ENCODE peak calls at places on chromosomes 6 and 20, in eight cellular contexts. One of them, this sample, is unnamed.

GRCh38 chr20:57947421-57948176 is 237.8 kb upstream of the PMEPA1 start:
- DNase-seq in left ventricle myocardium inferior: peak; percentile 34
- DNase-seq in kidney epithelial cell: no peak
- DNase-seq in IMR-90: peak; percentile 3
- DNase-seq in Caco-2: no peak
- DNase-seq in adrenal gland: no peak
- DNase-seq in neural progenitor cell: no peak
- DNase-seq in HepG2: no peak
- DNase-seq in this sample: no peak

GRCh38 chr6:77034161-77034560 is 429.1 kb downstream of the HTR1B start:
- DNase-seq in left ventricle myocardium inferior: no peak
- DNase-seq in kidney epithelial cell: peak; percentile 78
- DNase-seq in IMR-90: peak; percentile 96
- DNase-seq in Caco-2: no peak
- DNase-seq in adrenal gland: no peak
- DNase-seq in neural progenitor cell: peak; percentile 39
- DNase-seq in HepG2: no peak
- DNase-seq in this sample: no peak

GRCh38 chr6:11744753-11745152 is 33.9 kb downstream of the ADTRP start:
- DNase-seq in left ventricle myocardium inferior: peak; percentile 45
- DNase-seq in kidney epithelial cell: peak; percentile 52
- DNase-seq in IMR-90: peak; percentile 71
- DNase-seq in Caco-2: no peak
- DNase-seq in adrenal gland: peak; percentile 84
- DNase-seq in neural progenitor cell: no peak
- DNase-seq in HepG2: no peak
- DNase-seq in this sample: no peak

GRCh38 chr6:168318579-168319278 is 848 bp downstream of the DACT2 start:
- DNase-seq in left ventricle myocardium inferior: no peak
- DNase-seq in kidney epithelial cell: no peak
- DNase-seq in IMR-90: no peak
- DNase-seq in Caco-2: no peak
- DNase-seq in adrenal gland: no peak
- DNase-seq in neural progenitor cell: peak; percentile 30
- DNase-seq in HepG2: no peak
- DNase-seq in this sample: no peak

GRCh38 chr6:37366910-37367309 is 13.1 kb downstream of the RNF8 start:
- DNase-seq in left ventricle myocardium inferior: no peak
- DNase-seq in kidney epithelial cell: no peak
- DNase-seq in IMR-90: no peak
- DNase-seq in Caco-2: no peak
- DNase-seq in adrenal gland: no peak
- DNase-seq in neural progenitor cell: no peak
- DNase-seq in HepG2: peak; percentile 62
- DNase-seq in this sample: no peak

GRCh38 chr6:89301586-89302194 is 13.4 kb downstream of the GABRR2 start:
- DNase-seq in left ventricle myocardium inferior: no peak
- DNase-seq in kidney epithelial cell: no peak
- DNase-seq in IMR-90: no peak
- DNase-seq in Caco-2: no peak
- DNase-seq in adrenal gland: no peak
- DNase-seq in neural progenitor cell: no peak
- DNase-seq in HepG2: no peak
- DNase-seq in this sample: no peak

GRCh38 chr6:18118330-18118729 is 4.1 kb downstream of the NHLRC1 start:
- DNase-seq in left ventricle myocardium inferior: no peak
- DNase-seq in kidney epithelial cell: no peak
- DNase-seq in IMR-90: no peak
- DNase-seq in Caco-2: no peak
- DNase-seq in adrenal gland: no peak
- DNase-seq in neural progenitor cell: no peak
- DNase-seq in HepG2: no peak
- DNase-seq in this sample: no peak

GRCh38 chr6:13988908-13989307 is 64.2 kb downstream of the RNF182 start:
- DNase-seq in left ventricle myocardium inferior: no peak
- DNase-seq in kidney epithelial cell: no peak
- DNase-seq in IMR-90: no peak
- DNase-seq in Caco-2: no peak
- DNase-seq in adrenal gland: no peak
- DNase-seq in neural progenitor cell: no peak
- DNase-seq in HepG2: no peak
- DNase-seq in this sample: no peak

GRCh38 chr20:44700306-44700705 is 14.9 kb upstream of the CCN5 start:
- DNase-seq in left ventricle myocardium inferior: no peak
- DNase-seq in kidney epithelial cell: no peak
- DNase-seq in IMR-90: no peak
- DNase-seq in Caco-2: no peak
- DNase-seq in adrenal gland: no peak
- DNase-seq in neural progenitor cell: no peak
- DNase-seq in HepG2: no peak
- DNase-seq in this sample: no peak

GRCh38 chr6:35722121-35722761 is 14.6 kb upstream of the ARMC12 start:
- DNase-seq in left ventricle myocardium inferior: peak; percentile 71
- DNase-seq in kidney epithelial cell: no peak
- DNase-seq in IMR-90: no peak
- DNase-seq in Caco-2: no peak
- DNase-seq in adrenal gland: peak; percentile 81
- DNase-seq in neural progenitor cell: no peak
- DNase-seq in HepG2: no peak
- DNase-seq in this sample: no peak

GRCh38 chr6:13488015-13488895 is 855 bp upstream of the GFOD1 start:
- DNase-seq in left ventricle myocardium inferior: peak; percentile 55
- DNase-seq in kidney epithelial cell: no peak
- DNase-seq in IMR-90: peak; percentile 40
- DNase-seq in Caco-2: peak; percentile 20
- DNase-seq in adrenal gland: peak; percentile 70
- DNase-seq in neural progenitor cell: peak; percentile 71
- DNase-seq in HepG2: no peak
- DNase-seq in this sample: peak; percentile 62

GRCh38 chr6:104284872-104285271 is 574.8 kb downstream of the HACE1 start:
- DNase-seq in left ventricle myocardium inferior: no peak
- DNase-seq in kidney epithelial cell: no peak
- DNase-seq in IMR-90: no peak
- DNase-seq in Caco-2: no peak
- DNase-seq in adrenal gland: no peak
- DNase-seq in neural progenitor cell: no peak
- DNase-seq in HepG2: no peak
- DNase-seq in this sample: no peak

GRCh38 chr6:104286641-104287040 is 573.1 kb downstream of the HACE1 start:
- DNase-seq in left ventricle myocardium inferior: no peak
- DNase-seq in kidney epithelial cell: no peak
- DNase-seq in IMR-90: no peak
- DNase-seq in Caco-2: no peak
- DNase-seq in adrenal gland: no peak
- DNase-seq in neural progenitor cell: no peak
- DNase-seq in HepG2: no peak
- DNase-seq in this sample: no peak

GRCh38 chr6:104281370-104281769 is 578.3 kb downstream of the HACE1 start:
- DNase-seq in left ventricle myocardium inferior: no peak
- DNase-seq in kidney epithelial cell: no peak
- DNase-seq in IMR-90: no peak
- DNase-seq in Caco-2: peak; percentile 7
- DNase-seq in adrenal gland: no peak
- DNase-seq in neural progenitor cell: no peak
- DNase-seq in HepG2: no peak
- DNase-seq in this sample: no peak
- TF ChIP-seq CTCF in left ventricle myocardium inferior: no peak
- TF ChIP-seq CTCF in kidney epithelial cell: no peak
- TF ChIP-seq CTCF in IMR-90: no peak
- TF ChIP-seq CTCF in Caco-2: no peak
- TF ChIP-seq CTCF in adrenal gland: no peak
- TF ChIP-seq CTCF in neural progenitor cell: peak; percentile 24
- TF ChIP-seq CTCF in HepG2: no peak
- TF ChIP-seq CTCF in this sample: no peak

GRCh38 chr6:6689413-6690143 is 101.1 kb downstream of the LY86 start:
- DNase-seq in left ventricle myocardium inferior: no peak
- DNase-seq in kidney epithelial cell: no peak
- DNase-seq in IMR-90: peak; percentile 24
- DNase-seq in Caco-2: no peak
- DNase-seq in adrenal gland: no peak
- DNase-seq in neural progenitor cell: no peak
- DNase-seq in HepG2: no peak
- DNase-seq in this sample: no peak
- H3K27me3 ChIP-seq in left ventricle myocardium inferior: no peaks in the 10 kb centered on the region
- H3K27me3 ChIP-seq in kidney epithelial cell: no peaks in the 10 kb centered on the region
- H3K27me3 ChIP-seq in IMR-90: no peaks in the 10 kb centered on the region
- H3K27me3 ChIP-seq in Caco-2: no peaks in the 10 kb centered on the region
- H3K27me3 ChIP-seq in adrenal gland: no peaks in the 10 kb centered on the region
- H3K27me3 ChIP-seq in neural progenitor cell: no peaks in the 10 kb centered on the region
- H3K27me3 ChIP-seq in HepG2: peaks cover 4% of the 10 kb centered on the region
- H3K27me3 ChIP-seq in this sample: no peaks in the 10 kb centered on the region

GRCh38 chr6:32427218-32427617 is 12.5 kb upstream of the HLA-DRA start:
- DNase-seq in left ventricle myocardium inferior: no peak
- DNase-seq in kidney epithelial cell: no peak
- DNase-seq in IMR-90: no peak
- DNase-seq in Caco-2: no peak
- DNase-seq in adrenal gland: no peak
- DNase-seq in neural progenitor cell: no peak
- DNase-seq in HepG2: peak; percentile 20
- DNase-seq in this sample: no peak

GRCh38 chr6:32431142-32431541 is 8.5 kb upstream of the HLA-DRA start:
- DNase-seq in left ventricle myocardium inferior: no peak
- DNase-seq in kidney epithelial cell: no peak
- DNase-seq in IMR-90: no peak
- DNase-seq in Caco-2: no peak
- DNase-seq in adrenal gland: no peak
- DNase-seq in neural progenitor cell: no peak
- DNase-seq in HepG2: no peak
- DNase-seq in this sample: no peak

GRCh38 chr6:32427934-32428474 is 11.7 kb upstream of the HLA-DRA start:
- DNase-seq in left ventricle myocardium inferior: no peak
- DNase-seq in kidney epithelial cell: no peak
- DNase-seq in IMR-90: no peak
- DNase-seq in Caco-2: no peak
- DNase-seq in adrenal gland: no peak
- DNase-seq in neural progenitor cell: no peak
- DNase-seq in HepG2: no peak
- DNase-seq in this sample: no peak

GRCh38 chr6:32430179-32430578 is 9.5 kb upstream of the HLA-DRA start:
- DNase-seq in left ventricle myocardium inferior: no peak
- DNase-seq in kidney epithelial cell: no peak
- DNase-seq in IMR-90: no peak
- DNase-seq in Caco-2: no peak
- DNase-seq in adrenal gland: no peak
- DNase-seq in neural progenitor cell: no peak
- DNase-seq in HepG2: no peak
- DNase-seq in this sample: no peak

DNA sequence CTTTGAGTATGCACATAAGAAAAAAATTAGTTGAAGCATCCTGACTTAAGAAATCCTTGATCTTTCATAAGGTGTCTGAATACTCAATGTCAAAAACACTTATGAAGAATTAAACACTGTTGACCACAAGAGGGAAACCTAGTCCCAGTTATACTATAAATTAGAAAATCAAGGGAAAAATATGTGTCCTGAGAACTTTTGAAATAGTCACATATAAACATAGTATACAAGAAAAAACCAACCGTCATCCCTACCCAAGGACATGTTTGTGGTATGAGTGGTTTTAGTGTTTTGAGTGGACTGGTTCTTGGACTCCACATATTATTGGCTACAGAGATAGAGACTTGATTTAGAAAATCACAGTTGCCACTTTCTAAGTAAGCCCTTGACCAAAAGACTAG is 7.6 kb upstream of the HLA-DRA start:
- DNase-seq in left ventricle myocardium inferior: no peak
- DNase-seq in kidney epithelial cell: no peak
- DNase-seq in IMR-90: peak; percentile 30
- DNase-seq in Caco-2: no peak
- DNase-seq in adrenal gland: no peak
- DNase-seq in neural progenitor cell: peak; percentile 23
- DNase-seq in HepG2: peak; percentile 27
- DNase-seq in this sample: no peak
- TF ChIP-seq CTCF in left ventricle myocardium inferior: peak; percentile 55
- TF ChIP-seq CTCF in kidney epithelial cell: no peak
- TF ChIP-seq CTCF in IMR-90: peak; percentile 40
- TF ChIP-seq CTCF in Caco-2: peak; percentile 50
- TF ChIP-seq CTCF in adrenal gland: peak; percentile 75
- TF ChIP-seq CTCF in neural progenitor cell: peak; percentile 66
- TF ChIP-seq CTCF in HepG2: peak; percentile 35
- TF ChIP-seq CTCF in this sample: peak; percentile 40

GRCh38 chr6:44150317-44150917 is 8.2 kb upstream of the CAPN11 start:
- DNase-seq in left ventricle myocardium inferior: no peak
- DNase-seq in kidney epithelial cell: no peak
- DNase-seq in IMR-90: no peak
- DNase-seq in Caco-2: no peak
- DNase-seq in adrenal gland: no peak
- DNase-seq in neural progenitor cell: no peak
- DNase-seq in HepG2: no peak
- DNase-seq in this sample: no peak
- H3K27me3 ChIP-seq in left ventricle myocardium inferior: no peaks in the 10 kb centered on the region
- H3K27me3 ChIP-seq in kidney epithelial cell: no peaks in the 10 kb centered on the region
- H3K27me3 ChIP-seq in IMR-90: no peaks in the 10 kb centered on the region
- H3K27me3 ChIP-seq in Caco-2: no peaks in the 10 kb centered on the region
- H3K27me3 ChIP-seq in adrenal gland: no peaks in the 10 kb centered on the region
- H3K27me3 ChIP-seq in neural progenitor cell: no peaks in the 10 kb centered on the region
- H3K27me3 ChIP-seq in HepG2: no peaks in the 10 kb centered on the region
- H3K27me3 ChIP-seq in this sample: no peaks in the 10 kb centered on the region

GRCh38 chr6:170584181-170584953 is at the start of gene PDCD2:
- DNase-seq in left ventricle myocardium inferior: peak; percentile 94
- DNase-seq in kidney epithelial cell: peak; percentile 72
- DNase-seq in IMR-90: peak; percentile 88
- DNase-seq in Caco-2: peak; percentile 93
- DNase-seq in adrenal gland: peak; percentile 96
- DNase-seq in neural progenitor cell: peak; percentile 95
- DNase-seq in HepG2: peak; percentile 91
- DNase-seq in this sample: peak; percentile 96
- TF ChIP-seq CTCF in left ventricle myocardium inferior: no peak
- TF ChIP-seq CTCF in kidney epithelial cell: no peak
- TF ChIP-seq CTCF in IMR-90: no peak
- TF ChIP-seq CTCF in Caco-2: no peak
- TF ChIP-seq CTCF in adrenal gland: no peak
- TF ChIP-seq CTCF in neural progenitor cell: no peak
- TF ChIP-seq CTCF in HepG2: no peak
- TF ChIP-seq CTCF in this sample: no peak

GRCh38 chr20:17511401-17511800 is 19.8 kb downstream of the BFSP1 start:
- DNase-seq in left ventricle myocardium inferior: no peak
- DNase-seq in kidney epithelial cell: no peak
- DNase-seq in IMR-90: no peak
- DNase-seq in Caco-2: no peak
- DNase-seq in adrenal gland: no peak
- DNase-seq in neural progenitor cell: no peak
- DNase-seq in HepG2: no peak
- DNase-seq in this sample: no peak

GRCh38 chr20:17518339-17519052 is 12.7 kb downstream of the BFSP1 start:
- DNase-seq in left ventricle myocardium inferior: no peak
- DNase-seq in kidney epithelial cell: no peak
- DNase-seq in IMR-90: no peak
- DNase-seq in Caco-2: peak; percentile 45
- DNase-seq in adrenal gland: peak; percentile 58
- DNase-seq in neural progenitor cell: peak; percentile 39
- DNase-seq in HepG2: no peak
- DNase-seq in this sample: no peak

GRCh38 chr20:17513956-17514355 is 17.2 kb downstream of the BFSP1 start:
- DNase-seq in left ventricle myocardium inferior: no peak
- DNase-seq in kidney epithelial cell: no peak
- DNase-seq in IMR-90: no peak
- DNase-seq in Caco-2: no peak
- DNase-seq in adrenal gland: no peak
- DNase-seq in neural progenitor cell: no peak
- DNase-seq in HepG2: no peak
- DNase-seq in this sample: no peak

GRCh38 chr20:17510548-17510947 is 20.6 kb downstream of the BFSP1 start:
- DNase-seq in left ventricle myocardium inferior: no peak
- DNase-seq in kidney epithelial cell: no peak
- DNase-seq in IMR-90: no peak
- DNase-seq in Caco-2: no peak
- DNase-seq in adrenal gland: no peak
- DNase-seq in neural progenitor cell: no peak
- DNase-seq in HepG2: no peak
- DNase-seq in this sample: no peak

GRCh38 chr20:17515053-17515452 is 16.1 kb downstream of the BFSP1 start:
- DNase-seq in left ventricle myocardium inferior: no peak
- DNase-seq in kidney epithelial cell: no peak
- DNase-seq in IMR-90: no peak
- DNase-seq in Caco-2: no peak
- DNase-seq in adrenal gland: no peak
- DNase-seq in neural progenitor cell: no peak
- DNase-seq in HepG2: peak; percentile 44
- DNase-seq in this sample: no peak
- H3K27me3 ChIP-seq in left ventricle myocardium inferior: no peaks in the 10 kb centered on the region
- H3K27me3 ChIP-seq in kidney epithelial cell: no peaks in the 10 kb centered on the region
- H3K27me3 ChIP-seq in IMR-90: peaks cover 15% of the 10 kb centered on the region
- H3K27me3 ChIP-seq in Caco-2: no peaks in the 10 kb centered on the region
- H3K27me3 ChIP-seq in adrenal gland: no peaks in the 10 kb centered on the region
- H3K27me3 ChIP-seq in neural progenitor cell: peaks cover 49% of the 10 kb centered on the region
- H3K27me3 ChIP-seq in HepG2: peaks cover 41% of the 10 kb centered on the region
- H3K27me3 ChIP-seq in this sample: no peaks in the 10 kb centered on the region

This sample was measured in heart left ventricle.